ENCODE peak calls at places on chromosomes 5 and 9, in seven cellular contexts. W is mesendoderm, T is neuronal stem cell, Z is IMR-90, V is mesenchymal stem cell, B is H1, A is trophoblast cell. G is an unnamed sample.

GRCh38 chr9:114721491-114722362 is 39.7 kb upstream of the TEX48 start:
- DNase-seq in T (no peak), V (no peak), Z (peak; percentile 44), W (no peak), A (no peak), B (no peak), G (no peak)

GRCh38 chr5:122492675-122493074 is 180.6 kb downstream of the SNCAIP start:
- DNase-seq in V (peak; percentile 25), B (no peak), T (no peak), W (peak; percentile 68), Z (no peak), A (peak; percentile 60), G (no peak)

GRCh38 chr5:68215888-68216736 is 556 bp downstream of the PIK3R1 start:
- DNase-seq in Z (peak; percentile 48), B (no peak), A (peak; percentile 59), T (peak; percentile 59), V (peak; percentile 65), W (peak; percentile 54), G (peak; percentile 43)

GRCh38 chr9:89747589-89747988 is 142.8 kb downstream of the GADD45G start:
- DNase-seq in T (no peak), W (no peak), B (no peak), Z (no peak), V (no peak), A (no peak), G (no peak)

GRCh38 chr5:176995122-176995490 is 11.5 kb downstream of the UIMC1 start:
- DNase-seq in B (no peak), T (no peak), V (no peak), A (no peak), W (peak; percentile 19), Z (no peak), G (no peak)

GRCh38 chr5:31119938-31120641 is 73.4 kb upstream of the CDH6 start:
- DNase-seq in W (no peak), Z (peak; percentile 47), V (no peak), T (peak; percentile 46), A (peak; percentile 2), B (no peak), G (no peak)

GRCh38 chr9:128829477-128830251 is at the start of gene SPOUT1:
- DNase-seq in Z (peak; percentile 86), A (peak; percentile 98), B (peak; percentile 73), T (peak; percentile 90), W (peak; percentile 96), V (peak; percentile 91), G (peak; percentile 96)

GRCh38 chr5:134436523-134437339 is 25.1 kb upstream of the CDKN2AIPNL start:
- DNase-seq in A (peak; percentile 82), Z (peak; percentile 98), W (peak; percentile 34), V (peak; percentile 98), B (no peak), T (no peak), G (peak; percentile 55)

GRCh38 chr5:33891731-33892418 is at the start of gene ADAMTS12:
- DNase-seq in A (no peak), T (peak; percentile 71), W (peak; percentile 76), V (peak; percentile 74), Z (peak; percentile 77), B (no peak), G (peak; percentile 75)

GRCh38 chr9:84940294-84940693 is 270.8 kb downstream of the NTRK2 start:
- DNase-seq in W (no peak), Z (no peak), V (no peak), T (no peak), A (peak; percentile 68), B (no peak), G (no peak)

GRCh38 chr9:92046676-92047075 is 68.5 kb downstream of the SPTLC1 start:
- DNase-seq in T (no peak), A (no peak), Z (peak; percentile 8), W (no peak), V (no peak), B (no peak), G (no peak)

GRCh38 chr5:116451905-116452450 is 122.6 kb downstream of the SEMA6A start:
- DNase-seq in A (no peak), B (no peak), W (peak; percentile 75), Z (no peak), V (no peak), T (no peak), G (no peak)

GRCh38 chr5:116455061-116455460 is 119.6 kb downstream of the SEMA6A start:
- DNase-seq in T (no peak), A (no peak), W (no peak), B (no peak), Z (peak; percentile 6), V (peak; percentile 58), G (no peak)

GRCh38 chr5:116453920-116454319 is 120.7 kb downstream of the SEMA6A start:
- DNase-seq in T (no peak), A (no peak), V (no peak), Z (no peak), B (no peak), W (no peak), G (no peak)

GRCh38 chr5:116454417-116454927 is 120.2 kb downstream of the SEMA6A start:
- DNase-seq in Z (peak; percentile 92), A (no peak), T (no peak), B (no peak), V (peak; percentile 96), W (peak; percentile 47), G (no peak)

DNA sequence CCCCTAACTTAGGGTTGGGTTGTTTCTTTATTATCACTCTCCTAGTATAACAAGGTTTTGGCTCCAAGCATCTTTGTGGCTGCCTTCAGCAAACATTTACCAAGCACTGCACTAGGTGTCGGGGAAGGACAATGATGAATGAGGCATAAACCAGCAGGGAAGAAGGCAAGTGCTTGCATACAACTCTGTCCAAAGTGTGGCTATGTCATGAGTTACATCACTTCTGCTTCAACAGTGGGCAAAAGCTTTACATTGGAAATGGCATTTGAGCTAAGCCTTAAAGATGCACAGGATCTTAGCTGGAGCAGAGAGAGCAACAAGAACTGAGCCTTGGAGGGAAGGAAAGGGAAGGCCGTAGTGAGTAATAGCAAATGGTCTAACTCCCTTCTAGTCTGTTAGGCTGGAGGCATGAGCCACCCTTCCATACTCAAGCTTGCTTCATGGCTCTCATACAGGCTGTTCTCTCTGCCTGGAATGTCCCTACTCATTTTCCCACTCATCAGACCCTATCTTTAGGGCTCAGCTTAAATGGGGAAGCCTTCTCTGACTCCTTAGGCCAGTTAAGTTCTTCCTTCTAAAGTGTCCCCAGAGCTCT is 121.8 kb downstream of the SEMA6A start:
- DNase-seq in W (peak; percentile 61), T (no peak), A (no peak), V (peak; percentile 9), B (no peak), Z (no peak), G (no peak)
- H3K4ac ChIP-seq in W (no peak overlapping the region), T (no peak overlapping the region), A (peak overlapping the region; percentile 32), V (no peak overlapping the region), B (no peak overlapping the region), Z (no peak overlapping the region), G (no peak overlapping the region)

GRCh38 chr5:617896-618295 is 5.8 kb downstream of the CEP72 start:
- DNase-seq in T (no peak), A (no peak), Z (no peak), W (no peak), V (no peak), B (no peak), G (no peak)

GRCh38 chr5:620586-621180 is 8.5 kb downstream of the CEP72 start:
- DNase-seq in T (no peak), A (no peak), W (no peak), B (no peak), V (no peak), Z (no peak), G (no peak)

GRCh38 chr5:620152-620551 is 8.0 kb downstream of the CEP72 start:
- DNase-seq in Z (no peak), A (no peak), T (no peak), B (no peak), W (no peak), V (no peak), G (no peak)

GRCh38 chr5:618450-618849 is 6.3 kb downstream of the CEP72 start:
- DNase-seq in T (no peak), W (no peak), V (no peak), A (no peak), Z (no peak), B (no peak), G (no peak)

GRCh38 chr5:619444-619843 is 7.3 kb downstream of the CEP72 start:
- DNase-seq in Z (no peak), B (no peak), A (no peak), W (no peak), V (no peak), T (no peak), G (no peak)
- H2AK5ac ChIP-seq in Z (no peak overlapping the region), B (no peak overlapping the region), A (no peak overlapping the region), W (no peak overlapping the region), V (no peak overlapping the region), T (no peak overlapping the region), G (no peak overlapping the region)

GRCh38 chr5:53063176-53063575 is 46.4 kb downstream of the MOCS2 start:
- DNase-seq in Z (peak; percentile 43), B (no peak), T (no peak), V (peak; percentile 28), W (no peak), A (no peak), G (no peak)
- H3K23ac ChIP-seq in Z (peak overlapping the region; percentile 1), B (no peak overlapping the region), T (no peak overlapping the region), V (no peak overlapping the region), W (no peak overlapping the region), A (no peak overlapping the region), G (no peak overlapping the region)

DNA sequence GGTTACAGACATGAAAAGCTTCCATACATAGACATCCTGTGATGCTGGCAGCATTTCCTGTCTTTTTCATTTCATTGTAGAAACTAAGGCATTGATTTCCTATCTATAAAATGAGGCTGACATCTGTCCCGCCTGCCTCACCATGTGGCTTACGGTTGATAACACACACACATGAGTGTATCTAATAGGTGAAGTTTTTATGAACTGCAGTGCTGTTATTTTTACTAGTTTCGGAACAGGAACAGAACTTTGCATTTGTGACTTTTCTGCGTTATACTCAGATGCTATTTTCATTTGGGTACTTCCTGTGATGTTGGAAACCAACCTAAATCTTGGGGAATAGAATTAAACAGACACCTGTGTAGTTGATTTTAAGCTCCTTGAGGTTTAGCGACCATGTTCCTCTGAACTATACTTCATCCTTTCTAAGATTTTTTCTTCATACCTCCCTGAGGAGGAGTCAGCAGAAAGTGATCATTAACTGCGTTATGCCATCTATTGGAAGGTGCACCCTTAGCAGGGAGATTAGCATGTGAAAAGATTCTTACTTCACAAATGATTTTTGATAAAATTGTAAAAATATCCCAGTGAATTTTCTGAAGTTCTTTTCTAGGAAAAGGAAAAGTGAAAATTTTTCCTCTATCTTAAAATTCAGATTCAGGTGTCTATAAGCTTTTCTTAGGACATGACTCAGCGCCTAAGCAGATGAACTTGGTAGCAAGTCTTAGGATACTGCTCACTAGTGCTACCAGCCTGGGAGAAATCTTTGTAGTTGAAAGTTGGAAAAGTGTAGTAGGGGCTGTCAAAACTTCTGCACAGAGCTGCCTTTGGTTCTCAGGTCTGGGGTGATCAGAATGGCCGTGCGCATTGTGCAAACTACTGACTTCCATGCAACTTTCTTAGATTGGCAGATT is 134.5 kb downstream of the TRIO start:
- DNase-seq in W (no peak), A (no peak), V (no peak), B (no peak), Z (no peak), T (no peak), G (no peak)
- H3K4ac ChIP-seq in W (no peak overlapping the region), A (peak overlapping the region; percentile 85), V (no peak overlapping the region), B (no peak overlapping the region), Z (peak overlapping the region; percentile 51), T (no peak overlapping the region), G (no peak overlapping the region)

G was measured in H9.